ENCODE peak calls at places on chromosomes 16 and 17, in four cellular contexts. One of them, this sample, is unnamed.

GRCh38 chr16:11217651-11218323 is 38.2 kb downstream of the SOCS1 start:
- DNase-seq in SK-N-SH: no peak
- DNase-seq in HepG2: no peak
- DNase-seq in GM12878: no peak
- DNase-seq in this sample: no peak

GRCh38 chr16:3020247-3020603 is at the start of gene TNFRSF12A:
- DNase-seq in HepG2: peak; percentile 66
- DNase-seq in GM12878: no peak
- DNase-seq in SK-N-SH: peak; percentile 95
- DNase-seq in this sample: peak; percentile 90

GRCh38 chr17:10270258-10270657 is 71.9 kb upstream of the GAS7 start:
- DNase-seq in SK-N-SH: no peak
- DNase-seq in HepG2: no peak
- DNase-seq in GM12878: no peak
- DNase-seq in this sample: no peak

GRCh38 chr16:61887903-61888302 is 148.3 kb downstream of the CDH8 start:
- DNase-seq in GM12878: peak; percentile 19
- DNase-seq in SK-N-SH: no peak
- DNase-seq in HepG2: no peak
- DNase-seq in this sample: no peak

GRCh38 chr17:79777844-79778503 is at the start of gene CBX2:
- DNase-seq in GM12878: no peak
- DNase-seq in SK-N-SH: peak; percentile 100
- DNase-seq in HepG2: peak; percentile 43
- DNase-seq in this sample: peak; percentile 98

GRCh38 chr17:58960068-58960467 is 146.6 kb downstream of the TRIM37 start:
- DNase-seq in GM12878: no peak
- DNase-seq in HepG2: peak; percentile 59
- DNase-seq in SK-N-SH: no peak
- DNase-seq in this sample: peak; percentile 8

GRCh38 chr17:3935825-3936355 is 19.6 kb upstream of the P2RX1 start:
- DNase-seq in SK-N-SH: no peak
- DNase-seq in GM12878: no peak
- DNase-seq in HepG2: no peak
- DNase-seq in this sample: no peak

GRCh38 chr17:28807925-28808641 is 34.5 kb downstream of the FAM222B start:
- DNase-seq in GM12878: no peak
- DNase-seq in SK-N-SH: no peak
- DNase-seq in HepG2: peak; percentile 68
- DNase-seq in this sample: no peak

GRCh38 chr17:27244481-27245223 is 49.3 kb upstream of the WSB1 start:
- DNase-seq in SK-N-SH: no peak
- DNase-seq in GM12878: no peak
- DNase-seq in HepG2: peak; percentile 53
- DNase-seq in this sample: no peak

GRCh38 chr16:49842972-49843371 is 12.9 kb downstream of the ZNF423 start:
- DNase-seq in HepG2: no peak
- DNase-seq in SK-N-SH: no peak
- DNase-seq in GM12878: no peak
- DNase-seq in this sample: no peak

GRCh38 chr17:80889231-80889896 is 102.3 kb upstream of the CHMP6 start:
- DNase-seq in HepG2: no peak
- DNase-seq in SK-N-SH: no peak
- DNase-seq in GM12878: no peak
- DNase-seq in this sample: no peak

GRCh38 chr17:45696442-45696841 is 87.7 kb upstream of the CRHR1 start:
- DNase-seq in HepG2: no peak
- DNase-seq in SK-N-SH: no peak
- DNase-seq in GM12878: no peak
- DNase-seq in this sample: no peak

GRCh38 chr17:79829004-79829403 is 10.2 kb downstream of the CBX4 start:
- DNase-seq in GM12878: no peak
- DNase-seq in SK-N-SH: no peak
- DNase-seq in HepG2: no peak
- DNase-seq in this sample: peak; percentile 37

GRCh38 chr17:19409509-19409908 is 1.5 kb upstream of the RNF112 start:
- DNase-seq in HepG2: no peak
- DNase-seq in GM12878: no peak
- DNase-seq in SK-N-SH: no peak
- DNase-seq in this sample: no peak

GRCh38 chr16:28101533-28101890 is 38.0 kb upstream of the GSG1L start:
- DNase-seq in HepG2: no peak
- DNase-seq in SK-N-SH: no peak
- DNase-seq in GM12878: no peak
- DNase-seq in this sample: no peak

GRCh38 chr16:67183-67791 is 5.1 kb downstream of the RHBDF1 start:
- DNase-seq in SK-N-SH: no peak
- DNase-seq in GM12878: no peak
- DNase-seq in HepG2: no peak
- DNase-seq in this sample: no peak

GRCh38 chr16:67237396-67238277 is 9.6 kb downstream of the FHOD1 start:
- DNase-seq in HepG2: no peak
- DNase-seq in SK-N-SH: no peak
- DNase-seq in GM12878: no peak
- DNase-seq in this sample: no peak

GRCh38 chr16:50902457-50902856 is 160.6 kb downstream of the CYLD start:
- DNase-seq in GM12878: no peak
- DNase-seq in SK-N-SH: no peak
- DNase-seq in HepG2: no peak
- DNase-seq in this sample: no peak

GRCh38 chr17:43839670-43840101 is 6.7 kb upstream of the MPP3 start:
- DNase-seq in SK-N-SH: no peak
- DNase-seq in GM12878: no peak
- DNase-seq in HepG2: peak; percentile 48
- DNase-seq in this sample: no peak

GRCh38 chr16:56192971-56193936 is 2.0 kb downstream of the GNAO1 start:
- DNase-seq in GM12878: no peak
- DNase-seq in HepG2: no peak
- DNase-seq in SK-N-SH: peak; percentile 28
- DNase-seq in this sample: no peak

GRCh38 chr16:78428193-78428592 is 328.7 kb downstream of the WWOX start:
- DNase-seq in GM12878: no peak
- DNase-seq in HepG2: no peak
- DNase-seq in SK-N-SH: no peak
- DNase-seq in this sample: peak; percentile 81

GRCh38 chr17:63609820-63610573 is 9.3 kb downstream of the TACO1 start:
- DNase-seq in HepG2: no peak
- DNase-seq in GM12878: no peak
- DNase-seq in SK-N-SH: no peak
- DNase-seq in this sample: no peak

GRCh38 chr17:56009795-56010715 is 143.2 kb upstream of the ANKFN1 start:
- DNase-seq in SK-N-SH: no peak
- DNase-seq in GM12878: no peak
- DNase-seq in HepG2: no peak
- DNase-seq in this sample: no peak

GRCh38 chr17:78939615-78940014 is 14.4 kb upstream of the TIMP2 start:
- DNase-seq in SK-N-SH: peak; percentile 34
- DNase-seq in HepG2: no peak
- DNase-seq in GM12878: no peak
- DNase-seq in this sample: no peak

GRCh38 chr16:23504453-23505179 is 5.7 kb downstream of the GGA2 start:
- DNase-seq in GM12878: peak; percentile 77
- DNase-seq in HepG2: peak; percentile 58
- DNase-seq in SK-N-SH: peak; percentile 27
- DNase-seq in this sample: peak; percentile 44

GRCh38 chr17:81710514-81711308 is 1.4 kb upstream of the SLC25A10 start:
- DNase-seq in HepG2: peak; percentile 34
- DNase-seq in SK-N-SH: no peak
- DNase-seq in GM12878: no peak
- DNase-seq in this sample: no peak

GRCh38 chr17:33725675-33726271 is 432.7 kb upstream of the ASIC2 start:
- DNase-seq in HepG2: peak; percentile 24
- DNase-seq in SK-N-SH: peak; percentile 70
- DNase-seq in GM12878: no peak
- DNase-seq in this sample: peak; percentile 75

GRCh38 chr17:30256756-30257506 is 21.4 kb upstream of the SLC6A4 start:
- DNase-seq in HepG2: no peak
- DNase-seq in GM12878: no peak
- DNase-seq in SK-N-SH: peak; percentile 14
- DNase-seq in this sample: no peak

GRCh38 chr17:14325618-14326167 is 24.8 kb downstream of the HS3ST3B1 start:
- DNase-seq in HepG2: peak; percentile 74
- DNase-seq in GM12878: no peak
- DNase-seq in SK-N-SH: no peak
- DNase-seq in this sample: no peak

GRCh38 chr17:63117431-63117830 is 151.4 kb downstream of the TANC2 start:
- DNase-seq in HepG2: no peak
- DNase-seq in SK-N-SH: peak; percentile 51
- DNase-seq in GM12878: no peak
- DNase-seq in this sample: peak; percentile 6

GRCh38 chr17:73182616-73183310 is 10.1 kb upstream of the COG1 start:
- DNase-seq in HepG2: peak; percentile 50
- DNase-seq in GM12878: no peak
- DNase-seq in SK-N-SH: peak; percentile 62
- DNase-seq in this sample: no peak
- TF ChIP-seq ZBTB33 in HepG2: no peak
- TF ChIP-seq ZBTB33 in GM12878: no peak
- TF ChIP-seq ZBTB33 in SK-N-SH: no peak
- TF ChIP-seq ZBTB33 in this sample: no peak

GRCh38 chr17:17938388-17939107 is 33.7 kb downstream of the TOM1L2 start:
- DNase-seq in SK-N-SH: no peak
- DNase-seq in GM12878: no peak
- DNase-seq in HepG2: no peak
- DNase-seq in this sample: no peak
- TF ChIP-seq NFIC in SK-N-SH: no peak
- TF ChIP-seq NFIC in GM12878: no peak
- TF ChIP-seq NFIC in HepG2: no peak
- TF ChIP-seq NFIC in this sample: no peak

DNA sequence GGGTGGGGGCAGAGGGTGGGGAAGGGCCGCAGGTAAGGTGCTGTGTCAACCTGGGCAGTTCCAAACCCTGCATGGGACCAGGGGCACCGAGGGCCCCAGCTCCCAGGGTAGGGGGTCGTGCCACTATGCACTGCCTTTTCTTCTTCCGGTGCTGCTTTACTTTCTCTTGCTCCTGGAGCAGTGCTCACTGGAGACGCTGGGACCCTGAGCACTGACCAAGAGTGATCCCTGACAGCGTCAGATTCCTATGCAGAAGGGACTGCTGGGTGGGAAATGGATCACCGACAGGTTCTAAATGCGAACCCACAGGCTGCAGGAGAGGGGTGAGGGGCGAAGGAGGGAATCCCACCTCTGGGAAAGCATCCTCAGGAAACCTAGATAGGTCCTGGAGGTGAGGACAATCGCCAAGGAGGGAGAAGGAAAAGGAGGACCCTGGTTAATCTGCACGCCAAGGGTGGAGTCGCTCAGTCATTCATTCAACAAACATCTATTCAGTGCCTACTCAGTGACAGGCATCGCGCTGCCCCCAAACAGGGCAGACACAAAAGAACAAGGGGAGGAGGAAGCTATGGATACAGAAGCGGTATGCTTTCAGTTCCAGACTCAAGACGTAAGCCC is 470.2 kb downstream of the SOX9 start:
- DNase-seq in SK-N-SH: no peak
- DNase-seq in HepG2: no peak
- DNase-seq in GM12878: no peak
- DNase-seq in this sample: no peak
- TF ChIP-seq ZBTB33 in SK-N-SH: no peak
- TF ChIP-seq ZBTB33 in HepG2: no peak
- TF ChIP-seq ZBTB33 in GM12878: no peak
- TF ChIP-seq ZBTB33 in this sample: no peak

DNA sequence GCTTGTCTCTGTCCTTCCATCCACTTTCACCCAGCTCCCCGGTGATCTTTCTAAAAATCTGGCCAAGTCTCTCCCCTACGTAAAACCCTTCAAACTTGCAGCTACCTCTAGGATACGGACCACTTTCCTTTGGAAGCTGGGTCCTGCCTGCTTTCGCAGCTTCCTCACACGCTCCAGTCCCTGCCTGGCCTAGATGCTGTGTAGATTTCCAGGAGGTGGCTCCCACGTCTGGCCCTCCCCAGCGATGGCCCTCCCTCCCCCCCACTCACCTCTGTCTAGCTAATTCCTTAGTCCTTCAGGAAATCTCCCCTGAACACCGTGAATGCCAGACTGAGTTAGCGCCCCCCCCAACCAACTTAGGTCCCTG is 579 bp upstream of the LRRC59 start:
- DNase-seq in HepG2: no peak
- DNase-seq in SK-N-SH: no peak
- DNase-seq in GM12878: no peak
- DNase-seq in this sample: peak; percentile 47
- TF ChIP-seq NFIC in HepG2: no peak
- TF ChIP-seq NFIC in SK-N-SH: no peak
- TF ChIP-seq NFIC in GM12878: no peak
- TF ChIP-seq NFIC in this sample: no peak

GRCh38 chr16:48608452-48608851 is 1.5 kb downstream of the N4BP1 start:
- DNase-seq in SK-N-SH: no peak
- DNase-seq in GM12878: peak; percentile 61
- DNase-seq in HepG2: no peak
- DNase-seq in this sample: no peak
- TF ChIP-seq ZBTB33 in SK-N-SH: no peak
- TF ChIP-seq ZBTB33 in GM12878: no peak
- TF ChIP-seq ZBTB33 in HepG2: no peak
- TF ChIP-seq ZBTB33 in this sample: no peak

DNA sequence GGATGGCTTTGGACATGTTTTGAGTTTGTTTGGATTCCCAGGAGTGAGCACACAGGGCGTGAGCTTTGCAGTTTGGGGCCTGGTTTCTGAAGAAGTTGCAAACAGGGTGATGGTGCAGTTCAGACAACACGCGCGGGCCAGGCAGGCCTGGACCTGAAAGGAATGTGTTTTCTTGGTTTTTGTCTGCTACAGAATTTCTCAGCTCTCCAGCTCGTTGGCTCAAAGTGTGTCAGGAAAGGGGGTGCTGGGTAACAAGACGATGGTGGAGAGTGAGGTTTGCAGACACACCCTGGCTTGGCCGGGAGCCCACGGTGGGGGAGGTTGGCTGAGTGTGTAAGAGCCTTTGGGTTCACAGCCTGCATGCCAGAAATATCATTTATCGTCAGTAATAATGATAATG is 82.3 kb downstream of the CMIP start:
- DNase-seq in SK-N-SH: no peak
- DNase-seq in GM12878: no peak
- DNase-seq in HepG2: no peak
- DNase-seq in this sample: peak; percentile 64
- TF ChIP-seq NFIC in SK-N-SH: no peak
- TF ChIP-seq NFIC in GM12878: no peak
- TF ChIP-seq NFIC in HepG2: no peak
- TF ChIP-seq NFIC in this sample: peak; percentile 94

GRCh38 chr17:51120357-51120738 is 320 bp downstream of the SPAG9 start:
- DNase-seq in HepG2: no peak
- DNase-seq in GM12878: no peak
- DNase-seq in SK-N-SH: peak; percentile 83
- DNase-seq in this sample: peak; percentile 54

GRCh38 chr17:51118330-51119195 is 2.1 kb downstream of the SPAG9 start:
- DNase-seq in SK-N-SH: peak; percentile 25
- DNase-seq in HepG2: peak; percentile 77
- DNase-seq in GM12878: no peak
- DNase-seq in this sample: peak; percentile 44

GRCh38 chr17:51119415-51120356 is 982 bp downstream of the SPAG9 start:
- DNase-seq in GM12878: no peak
- DNase-seq in HepG2: peak; percentile 65
- DNase-seq in SK-N-SH: peak; percentile 24
- DNase-seq in this sample: peak; percentile 27

GRCh38 chr17:51121620-51122472 is 1.2 kb upstream of the SPAG9 start:
- DNase-seq in GM12878: peak; percentile 86
- DNase-seq in HepG2: peak; percentile 88
- DNase-seq in SK-N-SH: peak; percentile 55
- DNase-seq in this sample: peak; percentile 99

GRCh38 chr17:51120739-51121619 is at the start of gene SPAG9:
- DNase-seq in SK-N-SH: peak; percentile 100
- DNase-seq in HepG2: peak; percentile 90
- DNase-seq in GM12878: peak; percentile 60
- DNase-seq in this sample: peak; percentile 97
- TF ChIP-seq ZBTB33 in SK-N-SH: peak; percentile 61
- TF ChIP-seq ZBTB33 in HepG2: no peak
- TF ChIP-seq ZBTB33 in GM12878: no peak
- TF ChIP-seq ZBTB33 in this sample: no peak

This sample was measured in K562.